ENCODE peak calls at places on chromosomes 4 and X, in eight cellular contexts. One of them, this sample, is unnamed.
A peak's percentile ranks its signal among the peaks of the same experiment; 100 is the strongest.

GRCh38 chr4:162499478-162499877 is 335.7 kb upstream of the FSTL5 start:
- DNase-seq in neural progenitor cell: no peak
- DNase-seq in colonic mucosa: no peak
- DNase-seq in ascending aorta: no peak
- DNase-seq in esophagus squamous epithelium: no peak
- DNase-seq in upper lobe of right lung: no peak
- DNase-seq in tibial artery: no peak
- DNase-seq in Peyer's patch: no peak
- DNase-seq in this sample: peak; percentile 2

GRCh38 chr4:86848136-86848535 is 1.0 kb downstream of the SLC10A6 start:
- DNase-seq in neural progenitor cell: no peak
- DNase-seq in colonic mucosa: no peak
- DNase-seq in ascending aorta: no peak
- DNase-seq in esophagus squamous epithelium: no peak
- DNase-seq in upper lobe of right lung: no peak
- DNase-seq in tibial artery: no peak
- DNase-seq in Peyer's patch: no peak
- DNase-seq in this sample: no peak

GRCh38 chr4:1236103-1236641 is 12.8 kb downstream of the CTBP1 start:
- DNase-seq in neural progenitor cell: no peak
- DNase-seq in colonic mucosa: no peak
- DNase-seq in ascending aorta: no peak
- DNase-seq in esophagus squamous epithelium: no peak
- DNase-seq in upper lobe of right lung: peak; percentile 48
- DNase-seq in tibial artery: peak; percentile 59
- DNase-seq in Peyer's patch: no peak
- DNase-seq in this sample: no peak

GRCh38 chr4:75786526-75786925 is 62.1 kb downstream of the USO1 start:
- DNase-seq in neural progenitor cell: no peak
- DNase-seq in colonic mucosa: no peak
- DNase-seq in ascending aorta: no peak
- DNase-seq in esophagus squamous epithelium: no peak
- DNase-seq in upper lobe of right lung: no peak
- DNase-seq in tibial artery: no peak
- DNase-seq in Peyer's patch: no peak
- DNase-seq in this sample: no peak

GRCh38 chrX:114774691-114775090 is 190.8 kb downstream of the HTR2C start:
- DNase-seq in neural progenitor cell: peak; percentile 35
- DNase-seq in colonic mucosa: no peak
- DNase-seq in ascending aorta: no peak
- DNase-seq in esophagus squamous epithelium: no peak
- DNase-seq in upper lobe of right lung: no peak
- DNase-seq in tibial artery: no peak
- DNase-seq in Peyer's patch: no peak
- DNase-seq in this sample: peak; percentile 9

GRCh38 chrX:19772306-19772705 is 115.1 kb downstream of the SH3KBP1 start:
- DNase-seq in neural progenitor cell: no peak
- DNase-seq in colonic mucosa: no peak
- DNase-seq in ascending aorta: no peak
- DNase-seq in esophagus squamous epithelium: no peak
- DNase-seq in upper lobe of right lung: no peak
- DNase-seq in tibial artery: no peak
- DNase-seq in Peyer's patch: no peak
- DNase-seq in this sample: peak; percentile 45

GRCh38 chr4:16078195-16078756 is 5.5 kb downstream of the PROM1 start:
- DNase-seq in neural progenitor cell: no peak
- DNase-seq in colonic mucosa: no peak
- DNase-seq in ascending aorta: no peak
- DNase-seq in esophagus squamous epithelium: no peak
- DNase-seq in upper lobe of right lung: no peak
- DNase-seq in tibial artery: no peak
- DNase-seq in Peyer's patch: no peak
- DNase-seq in this sample: no peak

GRCh38 chr4:113773756-113774155 is 12.2 kb upstream of the CAMK2D start:
- DNase-seq in neural progenitor cell: no peak
- DNase-seq in colonic mucosa: no peak
- DNase-seq in ascending aorta: no peak
- DNase-seq in esophagus squamous epithelium: no peak
- DNase-seq in upper lobe of right lung: no peak
- DNase-seq in tibial artery: no peak
- DNase-seq in Peyer's patch: no peak
- DNase-seq in this sample: no peak

GRCh38 chrX:2490634-2491033 is 10.1 kb downstream of the DHRSX start:
- DNase-seq in neural progenitor cell: no peak
- DNase-seq in colonic mucosa: no peak
- DNase-seq in ascending aorta: no peak
- DNase-seq in esophagus squamous epithelium: no peak
- DNase-seq in upper lobe of right lung: peak; percentile 51
- DNase-seq in tibial artery: no peak
- DNase-seq in Peyer's patch: no peak
- DNase-seq in this sample: no peak

GRCh38 chr4:122203407-122203806 is 51.3 kb downstream of the BLTP1 start:
- DNase-seq in neural progenitor cell: no peak
- DNase-seq in colonic mucosa: no peak
- DNase-seq in ascending aorta: no peak
- DNase-seq in esophagus squamous epithelium: no peak
- DNase-seq in upper lobe of right lung: no peak
- DNase-seq in tibial artery: no peak
- DNase-seq in Peyer's patch: no peak
- DNase-seq in this sample: no peak

GRCh38 chrX:139158256-139158655 is 372.3 kb upstream of the F9 start:
- DNase-seq in neural progenitor cell: peak; percentile 37
- DNase-seq in colonic mucosa: no peak
- DNase-seq in ascending aorta: no peak
- DNase-seq in esophagus squamous epithelium: no peak
- DNase-seq in upper lobe of right lung: peak; percentile 58
- DNase-seq in tibial artery: no peak
- DNase-seq in Peyer's patch: no peak
- DNase-seq in this sample: no peak

GRCh38 chr4:72448231-72448630 is 120.8 kb downstream of the ADAMTS3 start:
- DNase-seq in neural progenitor cell: no peak
- DNase-seq in colonic mucosa: no peak
- DNase-seq in ascending aorta: no peak
- DNase-seq in esophagus squamous epithelium: no peak
- DNase-seq in upper lobe of right lung: no peak
- DNase-seq in tibial artery: no peak
- DNase-seq in Peyer's patch: no peak
- DNase-seq in this sample: no peak

GRCh38 chr4:159549092-159549491 is 446.2 kb downstream of the RAPGEF2 start:
- DNase-seq in neural progenitor cell: no peak
- DNase-seq in colonic mucosa: no peak
- DNase-seq in ascending aorta: no peak
- DNase-seq in esophagus squamous epithelium: no peak
- DNase-seq in upper lobe of right lung: no peak
- DNase-seq in tibial artery: no peak
- DNase-seq in Peyer's patch: no peak
- DNase-seq in this sample: peak; percentile 25

GRCh38 chrX:103847174-103847870 is 15.3 kb upstream of the RAB9B start:
- DNase-seq in neural progenitor cell: no peak
- DNase-seq in colonic mucosa: no peak
- DNase-seq in ascending aorta: no peak
- DNase-seq in esophagus squamous epithelium: no peak
- DNase-seq in upper lobe of right lung: no peak
- DNase-seq in tibial artery: no peak
- DNase-seq in Peyer's patch: no peak
- DNase-seq in this sample: no peak

GRCh38 chrX:95058815-95059214 is 1384.8 kb downstream of the FAM133A start:
- DNase-seq in neural progenitor cell: no peak
- DNase-seq in colonic mucosa: no peak
- DNase-seq in ascending aorta: no peak
- DNase-seq in esophagus squamous epithelium: no peak
- DNase-seq in upper lobe of right lung: no peak
- DNase-seq in tibial artery: no peak
- DNase-seq in Peyer's patch: no peak
- DNase-seq in this sample: peak; percentile 73

GRCh38 chrX:37470711-37471110 is 100.8 kb upstream of the LANCL3 start:
- DNase-seq in neural progenitor cell: no peak
- DNase-seq in colonic mucosa: no peak
- DNase-seq in ascending aorta: no peak
- DNase-seq in esophagus squamous epithelium: no peak
- DNase-seq in upper lobe of right lung: no peak
- DNase-seq in tibial artery: no peak
- DNase-seq in Peyer's patch: no peak
- DNase-seq in this sample: no peak

GRCh38 chr4:121784975-121785374 is 16.1 kb upstream of the EXOSC9 start:
- DNase-seq in neural progenitor cell: no peak
- DNase-seq in colonic mucosa: no peak
- DNase-seq in ascending aorta: no peak
- DNase-seq in esophagus squamous epithelium: no peak
- DNase-seq in upper lobe of right lung: no peak
- DNase-seq in tibial artery: no peak
- DNase-seq in Peyer's patch: no peak
- DNase-seq in this sample: no peak

GRCh38 chr4:36006226-36006625 is 238.1 kb downstream of the ARAP2 start:
- DNase-seq in neural progenitor cell: no peak
- DNase-seq in colonic mucosa: no peak
- DNase-seq in ascending aorta: no peak
- DNase-seq in esophagus squamous epithelium: no peak
- DNase-seq in upper lobe of right lung: no peak
- DNase-seq in tibial artery: no peak
- DNase-seq in Peyer's patch: no peak
- DNase-seq in this sample: no peak

GRCh38 chrX:139823806-139824205 is 109.0 kb downstream of the ATP11C start:
- DNase-seq in neural progenitor cell: no peak
- DNase-seq in colonic mucosa: no peak
- DNase-seq in ascending aorta: no peak
- DNase-seq in esophagus squamous epithelium: no peak
- DNase-seq in upper lobe of right lung: no peak
- DNase-seq in tibial artery: peak; percentile 68
- DNase-seq in Peyer's patch: no peak
- DNase-seq in this sample: peak; percentile 8

GRCh38 chr4:2962614-2963184 is 507 bp downstream of the NOP14 start:
- DNase-seq in neural progenitor cell: peak; percentile 82
- DNase-seq in colonic mucosa: peak; percentile 60
- DNase-seq in ascending aorta: peak; percentile 70
- DNase-seq in esophagus squamous epithelium: no peak
- DNase-seq in upper lobe of right lung: no peak
- DNase-seq in tibial artery: no peak
- DNase-seq in Peyer's patch: no peak
- DNase-seq in this sample: peak; percentile 81

GRCh38 chr4:138070816-138071215 is 171.3 kb downstream of the SLC7A11 start:
- DNase-seq in neural progenitor cell: no peak
- DNase-seq in colonic mucosa: no peak
- DNase-seq in ascending aorta: no peak
- DNase-seq in esophagus squamous epithelium: no peak
- DNase-seq in upper lobe of right lung: no peak
- DNase-seq in tibial artery: no peak
- DNase-seq in Peyer's patch: no peak
- DNase-seq in this sample: no peak

GRCh38 chr4:5751918-5752802 is 41.2 kb downstream of the EVC start:
- DNase-seq in neural progenitor cell: peak; percentile 58
- DNase-seq in colonic mucosa: peak; percentile 7
- DNase-seq in ascending aorta: peak; percentile 56
- DNase-seq in esophagus squamous epithelium: no peak
- DNase-seq in upper lobe of right lung: peak; percentile 44
- DNase-seq in tibial artery: peak; percentile 34
- DNase-seq in Peyer's patch: no peak
- DNase-seq in this sample: peak; percentile 47

GRCh38 chr4:181939199-181939945 is 303.8 kb upstream of the TENM3 start:
- DNase-seq in neural progenitor cell: peak; percentile 23
- DNase-seq in colonic mucosa: no peak
- DNase-seq in ascending aorta: no peak
- DNase-seq in esophagus squamous epithelium: no peak
- DNase-seq in upper lobe of right lung: no peak
- DNase-seq in tibial artery: no peak
- DNase-seq in Peyer's patch: no peak
- DNase-seq in this sample: no peak
- TF ChIP-seq CTCF in neural progenitor cell: peak; percentile 25
- TF ChIP-seq CTCF in colonic mucosa: no peak
- TF ChIP-seq CTCF in ascending aorta: no peak
- TF ChIP-seq CTCF in esophagus squamous epithelium: no peak
- TF ChIP-seq CTCF in upper lobe of right lung: no peak
- TF ChIP-seq CTCF in tibial artery: no peak
- TF ChIP-seq CTCF in Peyer's patch: no peak
- TF ChIP-seq CTCF in this sample: peak; percentile 7

GRCh38 chr4:142690764-142691163 is 155.3 kb downstream of the INPP4B start:
- DNase-seq in neural progenitor cell: no peak
- DNase-seq in colonic mucosa: no peak
- DNase-seq in ascending aorta: no peak
- DNase-seq in esophagus squamous epithelium: no peak
- DNase-seq in upper lobe of right lung: no peak
- DNase-seq in tibial artery: no peak
- DNase-seq in Peyer's patch: no peak
- DNase-seq in this sample: no peak
- H3K9me3 ChIP-seq in neural progenitor cell: no peaks in the 10 kb centered on the region
- H3K9me3 ChIP-seq in colonic mucosa: no peaks in the 10 kb centered on the region
- H3K9me3 ChIP-seq in ascending aorta: no peaks in the 10 kb centered on the region
- H3K9me3 ChIP-seq in esophagus squamous epithelium: no peaks in the 10 kb centered on the region
- H3K9me3 ChIP-seq in upper lobe of right lung: no peaks in the 10 kb centered on the region
- H3K9me3 ChIP-seq in tibial artery: no peaks in the 10 kb centered on the region
- H3K9me3 ChIP-seq in Peyer's patch: no peaks in the 10 kb centered on the region
- H3K9me3 ChIP-seq in this sample: no peaks in the 10 kb centered on the region

DNA sequence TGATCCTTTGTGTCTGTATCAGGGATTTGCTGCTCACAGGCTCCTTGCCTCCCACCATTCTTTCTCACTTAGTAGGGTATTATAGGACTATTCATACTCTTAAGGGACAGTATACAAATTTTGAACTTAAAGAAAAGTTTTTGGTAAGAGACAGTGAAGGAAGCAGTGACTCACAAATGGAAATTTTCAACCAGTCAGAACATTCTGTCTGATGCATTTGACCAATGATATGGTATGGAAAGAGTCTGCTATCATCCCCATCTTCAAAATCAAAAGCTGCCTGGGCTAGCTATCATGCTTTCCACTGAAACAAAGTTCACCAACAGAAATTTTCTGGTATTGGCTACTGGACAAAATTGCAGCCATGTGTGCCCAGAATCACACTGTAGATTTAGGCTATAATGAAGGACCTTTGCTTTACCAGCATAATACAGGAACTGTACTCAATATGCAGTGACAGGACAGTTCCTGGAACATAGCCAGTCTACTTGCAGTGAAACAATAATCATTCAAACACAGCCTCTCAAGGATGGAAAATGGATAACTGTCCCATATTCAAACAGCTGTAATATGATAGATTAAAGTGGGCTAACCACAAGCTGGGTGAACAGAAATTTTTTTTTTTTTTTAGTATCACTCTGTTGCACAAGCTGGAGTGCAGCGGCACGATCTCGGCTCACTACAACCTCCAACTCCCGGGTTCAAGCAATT is 109.0 kb upstream of the ACSL4 start:
- DNase-seq in neural progenitor cell: no peak
- DNase-seq in colonic mucosa: no peak
- DNase-seq in ascending aorta: peak; percentile 12
- DNase-seq in esophagus squamous epithelium: no peak
- DNase-seq in upper lobe of right lung: no peak
- DNase-seq in tibial artery: no peak
- DNase-seq in Peyer's patch: no peak
- DNase-seq in this sample: peak; percentile 42
- TF ChIP-seq CTCF in neural progenitor cell: no peak
- TF ChIP-seq CTCF in colonic mucosa: no peak
- TF ChIP-seq CTCF in ascending aorta: no peak
- TF ChIP-seq CTCF in esophagus squamous epithelium: no peak
- TF ChIP-seq CTCF in upper lobe of right lung: no peak
- TF ChIP-seq CTCF in tibial artery: no peak
- TF ChIP-seq CTCF in Peyer's patch: no peak
- TF ChIP-seq CTCF in this sample: no peak

DNA sequence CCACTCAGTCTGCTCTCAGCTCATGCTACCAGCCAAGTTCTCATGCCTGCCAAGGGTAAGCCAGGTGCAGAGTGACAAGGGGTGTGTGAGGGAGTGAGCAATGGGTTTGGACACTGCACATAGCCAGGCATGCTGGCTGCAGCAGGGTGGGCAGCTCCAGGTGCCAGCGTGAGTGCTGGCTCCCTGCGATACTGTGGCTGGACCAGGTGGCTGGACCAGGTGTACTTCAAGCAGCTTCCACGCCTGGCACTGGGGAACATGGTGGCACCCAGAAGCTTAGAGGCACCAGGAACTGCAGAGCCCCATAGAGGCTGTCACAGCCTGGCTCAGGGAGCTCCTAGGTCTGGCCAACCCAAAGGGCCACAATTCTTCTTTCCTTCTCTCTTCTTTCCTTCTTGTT is 234.9 kb upstream of the GIMD1 start:
- DNase-seq in neural progenitor cell: no peak
- DNase-seq in colonic mucosa: no peak
- DNase-seq in ascending aorta: no peak
- DNase-seq in esophagus squamous epithelium: no peak
- DNase-seq in upper lobe of right lung: no peak
- DNase-seq in tibial artery: peak; percentile 53
- DNase-seq in Peyer's patch: no peak
- DNase-seq in this sample: no peak
- H3K9me3 ChIP-seq in neural progenitor cell: no peaks in the 10 kb centered on the region
- H3K9me3 ChIP-seq in colonic mucosa: no peaks in the 10 kb centered on the region
- H3K9me3 ChIP-seq in ascending aorta: no peaks in the 10 kb centered on the region
- H3K9me3 ChIP-seq in esophagus squamous epithelium: no peaks in the 10 kb centered on the region
- H3K9me3 ChIP-seq in upper lobe of right lung: no peaks in the 10 kb centered on the region
- H3K9me3 ChIP-seq in tibial artery: no peaks in the 10 kb centered on the region
- H3K9me3 ChIP-seq in Peyer's patch: no peaks in the 10 kb centered on the region
- H3K9me3 ChIP-seq in this sample: no peaks in the 10 kb centered on the region